ENCODE peak calls at places on chromosome 22, in eight cellular contexts. G is AG04450; J is GM13977; P is lower leg skin; X is A549; E is tibial artery; K is bronchial epithelial cell; Q is CD4-positive, alpha-beta T cell. S is an unnamed sample.

GRCh38 chr22:36858966-36859365 is 1.8 kb upstream of the NCF4 start:
- DNase-seq in K (no peak), P (no peak), J (no peak), Q (no peak), X (no peak), G (no peak), E (no peak), S (no peak)

GRCh38 chr22:40276877-40277823 is 69.2 kb upstream of the ADSL start:
- DNase-seq in E (peak; percentile 73), X (no peak), G (no peak), K (peak; percentile 67), Q (no peak), P (peak; percentile 64), J (no peak), S (peak; percentile 26)

GRCh38 chr22:33108037-33108436 is 49.9 kb upstream of the SYN3 start:
- DNase-seq in X (no peak), G (no peak), J (no peak), P (no peak), E (no peak), K (peak; percentile 25), Q (no peak), S (no peak)

GRCh38 chr22:20093437-20093836 is 13.4 kb downstream of the DGCR8 start:
- DNase-seq in K (no peak), X (no peak), P (no peak), Q (no peak), G (no peak), E (peak; percentile 78), J (no peak), S (no peak)

GRCh38 chr22:35899736-35900135 is 128.9 kb downstream of the RBFOX2 start:
- DNase-seq in E (no peak), K (no peak), Q (no peak), G (no peak), X (no peak), J (no peak), P (no peak), S (no peak)

GRCh38 chr22:42397332-42398246 is 34.6 kb downstream of the NFAM1 start:
- DNase-seq in X (no peak), Q (no peak), J (peak; percentile 72), P (peak; percentile 55), E (peak; percentile 77), G (no peak), K (no peak), S (no peak)

GRCh38 chr22:23180301-23180892 is at the start of gene BCR:
- DNase-seq in K (peak; percentile 38), E (peak; percentile 89), J (peak; percentile 91), Q (peak; percentile 59), X (peak; percentile 42), P (peak; percentile 41), G (no peak), S (no peak)

GRCh38 chr22:43796567-43796966 is 15.5 kb downstream of the EFCAB6 start:
- DNase-seq in K (peak; percentile 35), G (peak; percentile 13), X (peak; percentile 36), P (no peak), Q (no peak), J (no peak), E (no peak), S (no peak)

GRCh38 chr22:33792837-33793236 is 127.4 kb downstream of the LARGE1 start:
- DNase-seq in X (no peak), E (no peak), Q (no peak), P (no peak), J (no peak), K (no peak), G (no peak), S (no peak)

GRCh38 chr22:50034126-50035081 is 21.8 kb upstream of the IL17REL start:
- DNase-seq in Q (no peak), P (no peak), E (no peak), G (no peak), X (no peak), J (no peak), K (no peak), S (no peak)

GRCh38 chr22:39178206-39179111 is 26.0 kb upstream of the CBX7 start:
- DNase-seq in Q (no peak), K (peak; percentile 11), J (no peak), E (peak; percentile 42), P (no peak), G (no peak), X (no peak), S (no peak)

GRCh38 chr22:11628651-11629511 is 3899.1 kb upstream of the OR11H1 start:
- DNase-seq in Q (no peak), G (no peak), K (no peak), J (peak; percentile 36), E (no peak), X (no peak), P (no peak), S (no peak)

GRCh38 chr22:19174106-19175025 is 4.2 kb downstream of the SLC25A1 start:
- DNase-seq in J (no peak), K (peak; percentile 35), G (no peak), E (peak; percentile 90), Q (no peak), P (no peak), X (no peak), S (peak; percentile 11)

GRCh38 chr22:45887202-45888131 is 89.5 kb downstream of the WNT7B start:
- DNase-seq in P (no peak), E (peak; percentile 51), X (no peak), K (peak; percentile 65), J (no peak), G (no peak), Q (no peak), S (no peak)

GRCh38 chr22:36301384-36301828 is 48.5 kb downstream of the APOL1 start:
- DNase-seq in K (peak; percentile 59), E (peak; percentile 83), X (peak; percentile 70), Q (peak; percentile 83), J (peak; percentile 87), P (peak; percentile 71), G (peak; percentile 33), S (peak; percentile 35)

DNA sequence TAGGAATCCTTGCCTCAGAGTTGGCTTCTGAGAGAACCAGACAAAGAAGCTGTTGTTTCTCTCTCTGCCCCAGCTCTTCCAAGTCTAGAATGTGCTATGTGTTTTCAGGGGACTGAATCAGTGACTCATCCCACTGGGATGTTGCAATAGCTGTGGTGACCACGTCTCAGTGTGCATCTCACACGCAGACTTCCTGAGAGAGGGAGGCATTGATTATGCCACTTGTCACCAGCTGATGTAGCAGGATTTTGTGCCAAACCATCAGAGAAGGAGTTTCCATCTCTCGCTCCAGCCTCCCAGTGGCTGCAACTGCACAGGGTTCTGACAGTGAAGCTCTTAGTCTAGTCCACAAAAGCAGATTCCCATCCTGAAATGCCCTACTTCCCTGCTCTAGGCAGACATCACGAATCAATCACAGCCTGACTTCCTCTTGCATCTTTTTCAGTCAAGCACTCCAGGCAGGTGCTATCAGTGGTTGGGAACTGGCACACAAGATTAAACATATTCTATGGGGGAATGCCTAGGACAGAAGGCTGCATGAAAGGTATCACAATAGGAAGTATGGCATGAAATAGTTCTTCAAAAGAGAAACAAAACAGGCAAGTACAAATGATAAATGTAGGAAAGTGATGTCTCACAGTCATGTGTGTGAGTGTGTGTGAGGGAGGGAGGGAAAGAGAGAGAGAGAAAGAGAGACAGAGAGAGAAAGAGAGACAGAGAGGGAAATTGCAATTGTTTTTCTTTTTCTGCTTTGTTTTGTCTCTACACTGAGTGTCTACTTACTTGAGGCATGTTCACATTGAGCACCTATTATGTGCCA is 456.0 kb downstream of the MIAT start:
- DNase-seq in G (no peak), J (no peak), P (peak; percentile 92), K (peak; percentile 87), Q (no peak), X (peak; percentile 87), E (peak; percentile 90), S (peak; percentile 92)
- TF ChIP-seq CTCF in G (no peak), J (no peak), P (no peak), K (no peak), Q (no peak), X (no peak), E (peak; percentile 34), S (no peak)

GRCh38 chr22:48488611-48489456 is 1338.8 kb downstream of the BRD1 start:
- DNase-seq in K (no peak), G (no peak), J (peak; percentile 52), X (no peak), P (no peak), E (peak; percentile 49), Q (no peak), S (no peak)
- TF ChIP-seq CTCF in K (no peak), G (no peak), J (no peak), X (no peak), P (no peak), E (no peak), Q (no peak), S (no peak)

GRCh38 chr22:28817919-28818859 is 17.8 kb upstream of the XBP1 start:
- DNase-seq in G (no peak), Q (no peak), J (no peak), X (no peak), E (peak; percentile 73), K (peak; percentile 21), P (no peak), S (no peak)
- TF ChIP-seq CTCF in G (no peak), Q (no peak), J (no peak), X (no peak), E (no peak), K (no peak), P (no peak), S (no peak)

GRCh38 chr22:24772493-24773220 is 1.9 kb downstream of the PIWIL3 start:
- DNase-seq in Q (no peak), K (peak; percentile 20), X (peak; percentile 69), G (no peak), J (no peak), E (no peak), P (no peak), S (peak; percentile 35)
- TF ChIP-seq CTCF in Q (no peak), K (peak; percentile 34), X (peak; percentile 49), G (peak; percentile 67), J (peak; percentile 9), E (peak; percentile 17), P (no peak), S (peak; percentile 78)

GRCh38 chr22:37929390-37929789 is 23.3 kb downstream of the MICALL1 start:
- DNase-seq in G (no peak), Q (no peak), J (no peak), P (no peak), X (no peak), E (no peak), K (no peak), S (no peak)

GRCh38 chr22:37932401-37932800 is 21.0 kb downstream of the C22orf23 start:
- DNase-seq in K (no peak), E (no peak), P (no peak), Q (no peak), G (no peak), X (no peak), J (no peak), S (no peak)

GRCh38 chr22:37931893-37932389 is 21.5 kb downstream of the C22orf23 start:
- DNase-seq in K (no peak), P (no peak), X (no peak), E (no peak), G (no peak), J (no peak), Q (no peak), S (no peak)

GRCh38 chr22:37930952-37931440 is 22.4 kb downstream of the C22orf23 start:
- DNase-seq in X (no peak), P (no peak), J (no peak), K (no peak), G (no peak), E (no peak), Q (no peak), S (no peak)

GRCh38 chr22:37930270-37930951 is 23.0 kb downstream of the C22orf23 start:
- DNase-seq in Q (no peak), K (no peak), P (no peak), J (no peak), G (no peak), E (no peak), X (peak; percentile 28), S (no peak)
- TF ChIP-seq CTCF in Q (no peak), K (peak; percentile 51), P (no peak), J (peak; percentile 39), G (peak; percentile 58), E (no peak), X (peak; percentile 37), S (peak; percentile 71)

GRCh38 chr22:31085493-31085824 is 4.3 kb downstream of the SMTN start:
- DNase-seq in X (no peak), G (no peak), E (peak; percentile 84), K (no peak), P (peak; percentile 35), Q (no peak), J (no peak), S (no peak)
- TF ChIP-seq CTCF in X (no peak), G (no peak), E (no peak), K (no peak), P (no peak), Q (peak; percentile 66), J (peak; percentile 4), S (no peak)